ENCODE peak calls at places on chromosomes 2 and 18, in six cellular contexts. J is endodermal cell; Z is CD4-positive, alpha-beta T cell; G is cardiac fibroblast; R is stomach; X is left lung. S is an unnamed sample.

GRCh38 chr2:85998071-85998991 is 107.4 kb downstream of the POLR1A start:
- DNase-seq in J (peak), Z (no peak), G (peak), R (no peak), X (peak), S (no peak)

GRCh38 chr2:160507464-160507863 is 13.9 kb upstream of the RBMS1 start:
- DNase-seq in J (no peak), Z (no peak), G (no peak), R (no peak), X (no peak), S (no peak)

GRCh38 chr2:171553858-171554257 is 31.6 kb downstream of the CYBRD1 start:
- DNase-seq in J (peak), Z (no peak), G (no peak), R (no peak), X (no peak), S (no peak)

GRCh38 chr2:145431181-145431951 is 911.4 kb upstream of the ZEB2 start:
- DNase-seq in J (peak), Z (no peak), G (peak), R (no peak), X (no peak), S (no peak)

GRCh38 chr2:21059885-21060610 is 16.2 kb upstream of the APOB start:
- DNase-seq in J (no peak), Z (no peak), G (no peak), R (no peak), X (no peak), S (no peak)

GRCh38 chr2:233288663-233289062 is 19.0 kb upstream of the SAG start:
- DNase-seq in J (no peak), Z (no peak), G (peak), R (no peak), X (no peak), S (no peak)

GRCh38 chr2:208046686-208047085 is 21.4 kb upstream of the PLEKHM3 start:
- DNase-seq in J (no peak), Z (no peak), G (peak), R (no peak), X (no peak), S (no peak)

GRCh38 chr2:143145056-143145455 is 15.8 kb downstream of the ARHGAP15 start:
- DNase-seq in J (no peak), Z (no peak), G (no peak), R (no peak), X (no peak), S (no peak)

GRCh38 chr2:187345338-187345737 is 102.7 kb downstream of the CALCRL start:
- DNase-seq in J (no peak), Z (no peak), G (no peak), R (no peak), X (no peak), S (no peak)

GRCh38 chr18:56166914-56167313 is 471.5 kb downstream of the TXNL1 start:
- DNase-seq in J (no peak), Z (no peak), G (no peak), R (no peak), X (no peak), S (no peak)

GRCh38 chr2:114610677-114611076 is 168.2 kb downstream of the DPP10 start:
- DNase-seq in J (peak), Z (no peak), G (no peak), R (no peak), X (peak), S (no peak)

GRCh38 chr18:79545714-79546113 is 133.9 kb upstream of the CTDP1 start:
- DNase-seq in J (peak), Z (no peak), G (no peak), R (peak), X (peak), S (no peak)

GRCh38 chr2:54546925-54547324 is 90.8 kb downstream of the SPTBN1 start:
- DNase-seq in J (no peak), Z (no peak), G (no peak), R (no peak), X (no peak), S (no peak)

GRCh38 chr2:13543550-13543949 is 826.8 kb downstream of the TRIB2 start:
- DNase-seq in J (no peak), Z (no peak), G (no peak), R (no peak), X (no peak), S (no peak)

GRCh38 chr2:23925702-23926288 is 1.1 kb downstream of the ATAD2B start:
- DNase-seq in J (no peak), Z (peak), G (peak), R (peak), X (no peak), S (no peak)

GRCh38 chr2:43186679-43187374 is 39.6 kb downstream of the ZFP36L2 start:
- DNase-seq in J (peak), Z (no peak), G (no peak), R (no peak), X (no peak), S (no peak)

DNA sequence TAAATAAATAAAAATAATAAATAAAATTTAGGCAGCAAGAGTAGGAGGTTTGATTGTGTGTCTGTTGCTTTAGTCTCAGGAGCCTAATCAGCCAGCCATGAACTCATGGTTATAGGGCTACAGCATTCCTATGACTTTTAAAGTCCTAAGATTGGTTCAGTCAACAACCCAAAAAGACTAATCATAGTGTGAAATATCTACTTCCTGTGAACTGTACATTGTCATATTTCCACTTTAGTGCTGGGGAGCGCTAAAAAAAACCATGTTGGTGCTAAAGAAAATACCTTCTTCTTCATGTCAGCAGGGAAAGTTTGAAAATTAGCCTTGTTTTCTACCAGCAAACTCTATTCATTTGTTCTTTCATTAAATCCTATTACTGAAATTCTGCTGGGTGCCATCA is 521.6 kb downstream of the RNF144A start:
- DNase-seq in J (no peak), Z (no peak), G (no peak), R (no peak), X (no peak), S (no peak)
- TF ChIP-seq CTCF in J (no peak), Z (no peak), G (no peak), R (no peak), X (no peak), S (no peak)

GRCh38 chr2:215316336-215316735 is 4.5 kb downstream of the ATIC start:
- DNase-seq in J (no peak), Z (no peak), G (no peak), R (no peak), X (no peak), S (no peak)

GRCh38 chr2:215313219-215313656 is 1.4 kb downstream of the ATIC start:
- DNase-seq in J (no peak), Z (no peak), G (no peak), R (no peak), X (no peak), S (no peak)

GRCh38 chr2:215314896-215315295 is 3.0 kb downstream of the ATIC start:
- DNase-seq in J (no peak), Z (no peak), G (no peak), R (no peak), X (no peak), S (no peak)

GRCh38 chr2:215315301-215315700 is 3.4 kb downstream of the ATIC start:
- DNase-seq in J (no peak), Z (no peak), G (no peak), R (no peak), X (no peak), S (no peak)

GRCh38 chr2:215311625-215312394 is at the start of gene ATIC:
- DNase-seq in J (peak), Z (peak), G (peak), R (peak), X (peak), S (peak)
- TF ChIP-seq CTCF in J (peak), Z (no peak), G (no peak), R (no peak), X (no peak), S (no peak)

DNA sequence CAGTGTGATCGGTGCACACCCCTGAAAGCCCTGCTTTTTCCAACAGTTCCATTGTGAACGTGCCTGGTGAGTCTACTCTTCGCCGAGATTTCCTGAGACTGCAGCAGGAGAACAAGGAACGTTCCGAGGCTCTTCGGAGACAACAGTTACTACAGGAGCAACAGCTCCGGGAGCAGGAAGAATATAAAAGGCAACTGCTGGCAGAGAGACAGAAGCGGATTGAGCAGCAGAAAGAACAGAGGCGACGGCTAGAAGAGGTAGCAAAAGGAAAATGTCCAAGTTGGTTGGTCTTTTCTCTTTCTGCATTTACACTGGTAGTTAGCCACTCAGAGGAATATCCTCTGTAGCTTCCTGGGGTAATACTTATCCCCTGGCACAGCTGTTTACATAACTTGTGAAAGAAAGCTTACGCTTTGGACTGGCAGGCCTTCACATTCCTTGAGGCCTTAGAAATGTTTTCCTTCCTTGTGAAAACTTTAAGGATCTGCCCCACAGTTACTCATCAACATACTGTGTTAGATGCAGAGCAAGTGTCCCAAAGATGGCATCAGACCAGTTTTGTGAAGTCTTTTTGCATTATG is 146.6 kb downstream of the MAP4K4 start:
- DNase-seq in J (no peak), Z (no peak), G (peak), R (no peak), X (no peak), S (no peak)
- TF ChIP-seq CTCF in J (no peak), Z (no peak), G (no peak), R (no peak), X (no peak), S (no peak)

GRCh38 chr18:46213295-46213694 is 109.1 kb downstream of the HAUS1 start:
- DNase-seq in J (no peak), Z (no peak), G (peak), R (no peak), X (no peak), S (no peak)
- TF ChIP-seq CTCF in J (peak), Z (peak), G (peak), R (peak), X (peak), S (peak)

DNA sequence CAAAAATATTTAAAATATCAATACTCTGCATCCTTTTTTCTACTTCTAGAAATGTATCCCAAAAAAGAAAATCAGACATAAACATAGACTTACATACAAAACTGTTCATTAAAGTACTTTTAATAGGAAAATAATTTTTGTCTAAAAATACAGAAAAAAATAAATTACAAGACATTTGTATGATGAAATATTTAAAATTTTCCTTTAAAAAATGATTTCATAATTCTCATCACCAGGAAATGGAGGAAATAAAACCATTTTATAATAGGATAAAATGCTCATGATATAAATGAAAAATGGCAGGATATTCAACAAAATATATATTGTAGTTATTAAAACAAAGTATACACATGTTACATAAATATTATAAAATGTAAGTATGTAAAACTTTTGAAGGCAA is 24.4 kb downstream of the ARL5A start:
- DNase-seq in J (no peak), Z (no peak), G (no peak), R (no peak), X (no peak), S (no peak)
- TF ChIP-seq CTCF in J (no peak), Z (no peak), G (no peak), R (no peak), X (no peak), S (no peak)